ENCODE peak calls at places on chromosomes 13 and 19, in eight cellular contexts. One of them, this sample, is unnamed.

GRCh38 chr19:13425151-13425550 is 81.1 kb downstream of the CACNA1A start:
- DNase-seq in A549: no peak
- DNase-seq in neural progenitor cell: no peak
- DNase-seq in fibroblast of lung: no peak
- DNase-seq in PC-9: no peak
- DNase-seq in PC-3: peak; percentile 60
- DNase-seq in IMR-90: no peak
- DNase-seq in thyroid gland: no peak
- DNase-seq in this sample: no peak

GRCh38 chr13:66424417-66424816 is 805.7 kb downstream of the PCDH9 start:
- DNase-seq in A549: no peak
- DNase-seq in neural progenitor cell: no peak
- DNase-seq in fibroblast of lung: peak; percentile 69
- DNase-seq in PC-9: no peak
- DNase-seq in PC-3: peak; percentile 22
- DNase-seq in IMR-90: peak; percentile 75
- DNase-seq in thyroid gland: no peak
- DNase-seq in this sample: no peak

GRCh38 chr19:14361824-14362223 is 19.4 kb upstream of the ADGRE5 start:
- DNase-seq in A549: peak; percentile 57
- DNase-seq in neural progenitor cell: peak; percentile 52
- DNase-seq in fibroblast of lung: no peak
- DNase-seq in PC-9: no peak
- DNase-seq in PC-3: no peak
- DNase-seq in IMR-90: no peak
- DNase-seq in thyroid gland: no peak
- DNase-seq in this sample: peak; percentile 71

GRCh38 chr13:67619987-67620386 is 389.9 kb upstream of the PCDH9 start:
- DNase-seq in A549: peak; percentile 10
- DNase-seq in neural progenitor cell: no peak
- DNase-seq in fibroblast of lung: peak; percentile 67
- DNase-seq in PC-9: no peak
- DNase-seq in PC-3: peak; percentile 32
- DNase-seq in IMR-90: peak; percentile 64
- DNase-seq in thyroid gland: no peak
- DNase-seq in this sample: no peak

GRCh38 chr13:99018418-99019180 is 40.7 kb upstream of the DOCK9 start:
- DNase-seq in A549: no peak
- DNase-seq in neural progenitor cell: no peak
- DNase-seq in fibroblast of lung: peak; percentile 79
- DNase-seq in PC-9: peak; percentile 49
- DNase-seq in PC-3: peak; percentile 35
- DNase-seq in IMR-90: peak; percentile 68
- DNase-seq in thyroid gland: no peak
- DNase-seq in this sample: no peak

GRCh38 chr13:24254151-24254810 is 55.1 kb upstream of the C1QTNF9 start:
- DNase-seq in A549: no peak
- DNase-seq in neural progenitor cell: no peak
- DNase-seq in fibroblast of lung: peak; percentile 55
- DNase-seq in PC-9: no peak
- DNase-seq in PC-3: no peak
- DNase-seq in IMR-90: no peak
- DNase-seq in thyroid gland: no peak
- DNase-seq in this sample: peak; percentile 52

GRCh38 chr13:66992183-66992582 is 238.0 kb downstream of the PCDH9 start:
- DNase-seq in A549: peak; percentile 75
- DNase-seq in neural progenitor cell: no peak
- DNase-seq in fibroblast of lung: peak; percentile 88
- DNase-seq in PC-9: no peak
- DNase-seq in PC-3: no peak
- DNase-seq in IMR-90: peak; percentile 73
- DNase-seq in thyroid gland: no peak
- DNase-seq in this sample: no peak

GRCh38 chr13:101916108-101916757 is 463.8 kb downstream of the ITGBL1 start:
- DNase-seq in A549: peak; percentile 37
- DNase-seq in neural progenitor cell: peak; percentile 84
- DNase-seq in fibroblast of lung: peak; percentile 19
- DNase-seq in PC-9: no peak
- DNase-seq in PC-3: no peak
- DNase-seq in IMR-90: no peak
- DNase-seq in thyroid gland: no peak
- DNase-seq in this sample: no peak

GRCh38 chr19:41887711-41888382 is 4.9 kb downstream of the ARHGEF1 start:
- DNase-seq in A549: no peak
- DNase-seq in neural progenitor cell: no peak
- DNase-seq in fibroblast of lung: no peak
- DNase-seq in PC-9: peak; percentile 93
- DNase-seq in PC-3: peak; percentile 95
- DNase-seq in IMR-90: peak; percentile 64
- DNase-seq in thyroid gland: peak; percentile 30
- DNase-seq in this sample: peak; percentile 94

GRCh38 chr19:10096615-10096963 is 5.9 kb downstream of the ANGPTL6 start:
- DNase-seq in A549: no peak
- DNase-seq in neural progenitor cell: no peak
- DNase-seq in fibroblast of lung: no peak
- DNase-seq in PC-9: no peak
- DNase-seq in PC-3: no peak
- DNase-seq in IMR-90: no peak
- DNase-seq in thyroid gland: no peak
- DNase-seq in this sample: no peak

GRCh38 chr19:14383898-14384669 is 2.8 kb downstream of the ADGRE5 start:
- DNase-seq in A549: no peak
- DNase-seq in neural progenitor cell: no peak
- DNase-seq in fibroblast of lung: peak; percentile 49
- DNase-seq in PC-9: no peak
- DNase-seq in PC-3: peak; percentile 56
- DNase-seq in IMR-90: peak; percentile 55
- DNase-seq in thyroid gland: no peak
- DNase-seq in this sample: peak; percentile 52

DNA sequence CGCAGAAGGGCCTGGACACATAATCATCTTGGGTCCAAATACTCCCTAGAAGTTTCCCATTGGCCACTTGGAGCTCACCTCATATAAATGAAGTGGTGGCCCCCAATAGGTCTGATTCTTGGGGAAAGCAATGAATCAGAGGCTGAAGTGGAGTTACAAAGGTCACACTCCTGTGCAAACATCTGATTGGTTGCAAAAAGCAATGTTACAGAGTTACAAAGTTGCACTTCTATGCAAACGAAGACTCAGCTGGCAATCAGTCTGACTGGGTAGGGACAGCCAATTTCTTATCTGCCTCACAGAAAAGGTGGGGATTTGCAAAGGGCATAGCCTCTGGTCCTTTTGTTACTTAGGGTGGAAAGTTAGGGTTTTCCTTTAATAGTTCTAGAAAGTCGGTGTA is 1.8 kb upstream of the GPR180 start:
- DNase-seq in A549: no peak
- DNase-seq in neural progenitor cell: no peak
- DNase-seq in fibroblast of lung: no peak
- DNase-seq in PC-9: no peak
- DNase-seq in PC-3: no peak
- DNase-seq in IMR-90: no peak
- DNase-seq in thyroid gland: no peak
- DNase-seq in this sample: no peak
- H3K4me1 ChIP-seq in A549: peaks cover 12% of the 10 kb centered on the region
- H3K4me1 ChIP-seq in neural progenitor cell: peaks cover 16% of the 10 kb centered on the region
- H3K4me1 ChIP-seq in fibroblast of lung: peaks cover 3% of the 10 kb centered on the region
- H3K4me1 ChIP-seq in PC-9: peaks cover 17% of the 10 kb centered on the region
- H3K4me1 ChIP-seq in PC-3: peaks cover 11% of the 10 kb centered on the region
- H3K4me1 ChIP-seq in IMR-90: peaks cover 8% of the 10 kb centered on the region
- H3K4me1 ChIP-seq in thyroid gland: peaks cover 10% of the 10 kb centered on the region
- H3K4me1 ChIP-seq in this sample: peaks cover 8% of the 10 kb centered on the region

GRCh38 chr19:39817888-39818561 is 15.9 kb downstream of the DYRK1B start:
- DNase-seq in A549: no peak
- DNase-seq in neural progenitor cell: no peak
- DNase-seq in fibroblast of lung: no peak
- DNase-seq in PC-9: no peak
- DNase-seq in PC-3: no peak
- DNase-seq in IMR-90: no peak
- DNase-seq in thyroid gland: no peak
- DNase-seq in this sample: no peak

GRCh38 chr19:39819786-39820185 is 14.2 kb downstream of the DYRK1B start:
- DNase-seq in A549: no peak
- DNase-seq in neural progenitor cell: no peak
- DNase-seq in fibroblast of lung: no peak
- DNase-seq in PC-9: no peak
- DNase-seq in PC-3: no peak
- DNase-seq in IMR-90: no peak
- DNase-seq in thyroid gland: no peak
- DNase-seq in this sample: no peak

GRCh38 chr19:39818626-39819097 is 15.3 kb downstream of the DYRK1B start:
- DNase-seq in A549: no peak
- DNase-seq in neural progenitor cell: no peak
- DNase-seq in fibroblast of lung: no peak
- DNase-seq in PC-9: no peak
- DNase-seq in PC-3: no peak
- DNase-seq in IMR-90: no peak
- DNase-seq in thyroid gland: no peak
- DNase-seq in this sample: no peak

GRCh38 chr19:39823693-39824092 is 10.3 kb downstream of the DYRK1B start:
- DNase-seq in A549: no peak
- DNase-seq in neural progenitor cell: peak; percentile 24
- DNase-seq in fibroblast of lung: peak; percentile 4
- DNase-seq in PC-9: no peak
- DNase-seq in PC-3: no peak
- DNase-seq in IMR-90: no peak
- DNase-seq in thyroid gland: no peak
- DNase-seq in this sample: no peak

GRCh38 chr19:39820696-39821095 is 13.3 kb downstream of the DYRK1B start:
- DNase-seq in A549: no peak
- DNase-seq in neural progenitor cell: no peak
- DNase-seq in fibroblast of lung: no peak
- DNase-seq in PC-9: no peak
- DNase-seq in PC-3: no peak
- DNase-seq in IMR-90: no peak
- DNase-seq in thyroid gland: no peak
- DNase-seq in this sample: no peak
- H3K27ac ChIP-seq in A549: no peak overlapping the region
- H3K27ac ChIP-seq in neural progenitor cell: no peak overlapping the region
- H3K27ac ChIP-seq in fibroblast of lung: no peak overlapping the region
- H3K27ac ChIP-seq in PC-9: no peak overlapping the region
- H3K27ac ChIP-seq in PC-3: no peak overlapping the region
- H3K27ac ChIP-seq in IMR-90: no peak overlapping the region
- H3K27ac ChIP-seq in thyroid gland: no peak overlapping the region
- H3K27ac ChIP-seq in this sample: no peak overlapping the region

GRCh38 chr19:30739394-30739793 is 367.2 kb downstream of the ZNF536 start:
- DNase-seq in A549: no peak
- DNase-seq in neural progenitor cell: no peak
- DNase-seq in fibroblast of lung: no peak
- DNase-seq in PC-9: no peak
- DNase-seq in PC-3: no peak
- DNase-seq in IMR-90: no peak
- DNase-seq in thyroid gland: no peak
- DNase-seq in this sample: no peak

GRCh38 chr19:30731596-30731995 is 359.4 kb downstream of the ZNF536 start:
- DNase-seq in A549: no peak
- DNase-seq in neural progenitor cell: no peak
- DNase-seq in fibroblast of lung: no peak
- DNase-seq in PC-9: no peak
- DNase-seq in PC-3: no peak
- DNase-seq in IMR-90: no peak
- DNase-seq in thyroid gland: no peak
- DNase-seq in this sample: no peak

GRCh38 chr19:30738047-30738446 is 365.9 kb downstream of the ZNF536 start:
- DNase-seq in A549: no peak
- DNase-seq in neural progenitor cell: no peak
- DNase-seq in fibroblast of lung: no peak
- DNase-seq in PC-9: no peak
- DNase-seq in PC-3: no peak
- DNase-seq in IMR-90: no peak
- DNase-seq in thyroid gland: no peak
- DNase-seq in this sample: no peak

DNA sequence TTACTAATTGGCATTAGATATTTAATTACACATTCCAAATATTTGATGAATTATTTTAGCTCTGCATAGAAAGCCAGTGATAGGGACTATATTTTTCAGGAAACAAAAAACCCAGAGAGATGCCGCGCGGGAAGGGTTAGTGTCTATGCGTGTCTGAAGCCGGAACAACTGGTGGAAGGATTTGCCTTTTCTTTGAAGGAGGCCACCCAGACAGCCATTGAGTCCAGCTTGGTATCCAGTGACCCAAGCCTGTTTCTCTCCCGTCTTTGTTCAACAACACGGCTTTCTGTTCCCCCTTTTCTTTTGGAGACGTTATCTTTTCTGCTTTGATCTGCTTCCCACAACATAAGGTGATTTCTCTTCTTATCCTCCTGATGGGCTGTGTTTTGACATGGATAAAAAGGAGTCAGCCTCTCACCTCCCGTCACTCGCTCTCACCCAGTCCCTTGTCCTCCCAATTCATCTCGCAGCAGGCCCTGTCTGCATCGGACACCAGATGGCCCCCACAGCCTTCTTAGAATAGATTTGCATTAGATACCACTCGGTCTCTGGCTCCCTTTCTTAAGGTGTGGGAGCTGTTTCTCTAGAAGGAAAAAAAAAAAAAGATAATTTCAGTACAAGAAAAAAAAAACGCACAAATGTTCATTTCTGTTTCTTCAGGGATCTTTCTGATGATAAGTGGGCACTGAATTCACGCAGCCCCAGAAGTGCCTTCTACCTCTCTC is 361.8 kb downstream of the ZNF536 start:
- DNase-seq in A549: peak; percentile 11
- DNase-seq in neural progenitor cell: peak; percentile 64
- DNase-seq in fibroblast of lung: no peak
- DNase-seq in PC-9: no peak
- DNase-seq in PC-3: no peak
- DNase-seq in IMR-90: no peak
- DNase-seq in thyroid gland: no peak
- DNase-seq in this sample: no peak
- TF ChIP-seq CTCF in A549: no peak
- TF ChIP-seq CTCF in neural progenitor cell: peak; percentile 47
- TF ChIP-seq CTCF in fibroblast of lung: no peak
- TF ChIP-seq CTCF in PC-9: no peak
- TF ChIP-seq CTCF in PC-3: no peak
- TF ChIP-seq CTCF in IMR-90: no peak
- TF ChIP-seq CTCF in thyroid gland: no peak
- TF ChIP-seq CTCF in this sample: no peak

DNA sequence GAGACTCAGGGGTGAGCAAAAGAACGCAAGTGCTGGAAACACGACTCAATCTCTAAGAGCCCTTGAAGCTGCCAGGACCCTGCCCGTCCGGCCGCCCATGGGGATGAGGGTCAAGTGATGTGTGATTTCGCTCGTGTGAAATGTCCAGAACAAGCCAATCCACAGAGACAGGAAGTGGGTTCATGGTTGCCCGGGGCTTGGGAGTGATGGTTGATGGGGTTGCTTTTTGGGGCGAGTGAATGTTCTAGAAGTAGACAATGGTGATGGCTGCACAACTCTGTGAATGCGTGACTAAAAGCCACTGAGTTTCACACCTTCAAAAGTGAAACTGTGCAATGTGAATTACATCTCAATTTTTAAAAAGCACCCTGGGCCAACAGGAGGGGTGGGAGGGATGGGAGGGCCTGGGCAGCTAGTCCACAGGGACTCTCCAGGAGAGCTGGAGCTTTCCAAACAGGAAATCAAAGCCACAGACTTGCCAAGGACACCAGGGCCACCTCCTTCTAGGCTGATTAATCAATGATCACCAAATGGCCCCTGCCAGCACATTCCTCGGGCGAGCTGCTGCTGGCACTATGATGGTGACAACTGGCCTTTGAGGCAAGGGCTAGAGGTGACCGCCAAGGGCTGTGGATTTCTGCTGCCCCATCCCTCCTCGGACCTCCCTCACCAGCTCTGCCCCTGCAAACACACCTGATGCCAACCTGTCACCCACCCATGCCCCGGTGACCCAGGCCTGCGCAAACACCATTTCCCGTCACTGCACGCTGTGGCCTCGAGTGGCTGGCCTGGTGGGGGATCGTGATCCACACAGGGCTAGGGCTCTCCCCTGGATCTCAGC is 14.0 kb downstream of the DPP9 start:
- DNase-seq in A549: no peak
- DNase-seq in neural progenitor cell: no peak
- DNase-seq in fibroblast of lung: no peak
- DNase-seq in PC-9: no peak
- DNase-seq in PC-3: no peak
- DNase-seq in IMR-90: no peak
- DNase-seq in thyroid gland: no peak
- DNase-seq in this sample: no peak
- H3K4me1 ChIP-seq in A549: peaks cover 36% of the 10 kb centered on the region
- H3K4me1 ChIP-seq in neural progenitor cell: no peaks in the 10 kb centered on the region
- H3K4me1 ChIP-seq in fibroblast of lung: peaks cover 22% of the 10 kb centered on the region
- H3K4me1 ChIP-seq in PC-9: peaks cover 5% of the 10 kb centered on the region
- H3K4me1 ChIP-seq in PC-3: peaks cover 20% of the 10 kb centered on the region
- H3K4me1 ChIP-seq in IMR-90: peaks cover 18% of the 10 kb centered on the region
- H3K4me1 ChIP-seq in thyroid gland: no peaks in the 10 kb centered on the region
- H3K4me1 ChIP-seq in this sample: no peaks in the 10 kb centered on the region